ENCODE peak calls at places on chromosome 1, in four cellular contexts. One of them, this sample, is unnamed.

GRCh38 chr1:19623523-19623922 is 20.6 kb upstream of the NBL1 start:
- DNase-seq in left lung: no peak
- DNase-seq in choroid plexus epithelial cell: peak
- DNase-seq in mucosa of descending colon: no peak
- DNase-seq in this sample: no peak

GRCh38 chr1:16618719-16619118 is 5.4 kb upstream of the NBPF1 start:
- DNase-seq in left lung: peak
- DNase-seq in choroid plexus epithelial cell: no peak
- DNase-seq in mucosa of descending colon: peak
- DNase-seq in this sample: no peak

GRCh38 chr1:31335007-31335406 is 37.9 kb downstream of the FABP3 start:
- DNase-seq in left lung: no peak
- DNase-seq in choroid plexus epithelial cell: peak
- DNase-seq in mucosa of descending colon: no peak
- DNase-seq in this sample: peak

GRCh38 chr1:227888404-227889046 is 59.2 kb downstream of the WNT9A start:
- DNase-seq in left lung: peak
- DNase-seq in choroid plexus epithelial cell: no peak
- DNase-seq in mucosa of descending colon: peak
- DNase-seq in this sample: no peak

GRCh38 chr1:224182057-224182865 is 779 bp upstream of the DEGS1 start:
- DNase-seq in left lung: no peak
- DNase-seq in choroid plexus epithelial cell: no peak
- DNase-seq in mucosa of descending colon: peak
- DNase-seq in this sample: no peak

GRCh38 chr1:206905295-206906164 is 8.3 kb downstream of the IL24 start:
- DNase-seq in left lung: no peak
- DNase-seq in choroid plexus epithelial cell: peak
- DNase-seq in mucosa of descending colon: no peak
- DNase-seq in this sample: peak

GRCh38 chr1:238777551-238777950 is 608.8 kb upstream of the CHRM3 start:
- DNase-seq in left lung: no peak
- DNase-seq in choroid plexus epithelial cell: peak
- DNase-seq in mucosa of descending colon: no peak
- DNase-seq in this sample: no peak

GRCh38 chr1:203451849-203452784 is 23.5 kb upstream of the PRELP start:
- DNase-seq in left lung: no peak
- DNase-seq in choroid plexus epithelial cell: no peak
- DNase-seq in mucosa of descending colon: no peak
- DNase-seq in this sample: no peak

GRCh38 chr1:212317916-212318315 is 32.7 kb downstream of the PPP2R5A start:
- DNase-seq in left lung: no peak
- DNase-seq in choroid plexus epithelial cell: no peak
- DNase-seq in mucosa of descending colon: no peak
- DNase-seq in this sample: no peak

GRCh38 chr1:27672750-27673112 is 739 bp upstream of the IFI6 start:
- DNase-seq in left lung: no peak
- DNase-seq in choroid plexus epithelial cell: peak
- DNase-seq in mucosa of descending colon: no peak
- DNase-seq in this sample: peak

GRCh38 chr1:192516776-192517297 is 58.7 kb upstream of the RGS1 start:
- DNase-seq in left lung: no peak
- DNase-seq in choroid plexus epithelial cell: no peak
- DNase-seq in mucosa of descending colon: no peak
- DNase-seq in this sample: peak

GRCh38 chr1:183980951-183981525 is 56.5 kb downstream of the COLGALT2 start:
- DNase-seq in left lung: no peak
- DNase-seq in choroid plexus epithelial cell: no peak
- DNase-seq in mucosa of descending colon: no peak
- DNase-seq in this sample: no peak

GRCh38 chr1:150444232-150444631 is 43.0 kb upstream of the TARS2 start:
- DNase-seq in left lung: no peak
- DNase-seq in choroid plexus epithelial cell: no peak
- DNase-seq in mucosa of descending colon: no peak
- DNase-seq in this sample: no peak

GRCh38 chr1:29271724-29272123 is 35.4 kb downstream of the PTPRU start:
- DNase-seq in left lung: no peak
- DNase-seq in choroid plexus epithelial cell: peak
- DNase-seq in mucosa of descending colon: peak
- DNase-seq in this sample: peak

GRCh38 chr1:22115281-22115680 is 27.6 kb downstream of the WNT4 start:
- DNase-seq in left lung: peak
- DNase-seq in choroid plexus epithelial cell: no peak
- DNase-seq in mucosa of descending colon: peak
- DNase-seq in this sample: no peak

GRCh38 chr1:26471201-26471497 is 1.1 kb upstream of the HMGN2 start:
- DNase-seq in left lung: no peak
- DNase-seq in choroid plexus epithelial cell: no peak
- DNase-seq in mucosa of descending colon: no peak
- DNase-seq in this sample: no peak

GRCh38 chr1:26697978-26698849 is 2.4 kb downstream of the ARID1A start:
- DNase-seq in left lung: peak
- DNase-seq in choroid plexus epithelial cell: peak
- DNase-seq in mucosa of descending colon: peak
- DNase-seq in this sample: peak

GRCh38 chr1:233180626-233181364 is 114.7 kb downstream of the PCNX2 start:
- DNase-seq in left lung: no peak
- DNase-seq in choroid plexus epithelial cell: peak
- DNase-seq in mucosa of descending colon: no peak
- DNase-seq in this sample: no peak

GRCh38 chr1:43340559-43340958 is 2.9 kb downstream of the MPL start:
- DNase-seq in left lung: no peak
- DNase-seq in choroid plexus epithelial cell: no peak
- DNase-seq in mucosa of descending colon: no peak
- DNase-seq in this sample: no peak

GRCh38 chr1:52551476-52552235 is 1.2 kb downstream of the TUT4 start:
- DNase-seq in left lung: no peak
- DNase-seq in choroid plexus epithelial cell: peak
- DNase-seq in mucosa of descending colon: peak
- DNase-seq in this sample: peak

GRCh38 chr1:222114536-222115156 is 372.8 kb upstream of the DUSP10 start:
- DNase-seq in left lung: no peak
- DNase-seq in choroid plexus epithelial cell: no peak
- DNase-seq in mucosa of descending colon: no peak
- DNase-seq in this sample: no peak

GRCh38 chr1:25725482-25725881 is 74.5 kb upstream of the SELENON start:
- DNase-seq in left lung: no peak
- DNase-seq in choroid plexus epithelial cell: no peak
- DNase-seq in mucosa of descending colon: no peak
- DNase-seq in this sample: no peak

GRCh38 chr1:8340456-8340855 is 22.5 kb downstream of the SLC45A1 start:
- DNase-seq in left lung: no peak
- DNase-seq in choroid plexus epithelial cell: no peak
- DNase-seq in mucosa of descending colon: no peak
- DNase-seq in this sample: no peak

GRCh38 chr1:70891444-70891843 is 156.2 kb downstream of the PTGER3 start:
- DNase-seq in left lung: no peak
- DNase-seq in choroid plexus epithelial cell: no peak
- DNase-seq in mucosa of descending colon: no peak
- DNase-seq in this sample: peak

GRCh38 chr1:219179293-219179692 is 5.6 kb downstream of the LYPLAL1 start:
- DNase-seq in left lung: no peak
- DNase-seq in choroid plexus epithelial cell: peak
- DNase-seq in mucosa of descending colon: no peak
- DNase-seq in this sample: peak

GRCh38 chr1:102434421-102434820 is 437.7 kb upstream of the OLFM3 start:
- DNase-seq in left lung: no peak
- DNase-seq in choroid plexus epithelial cell: peak
- DNase-seq in mucosa of descending colon: no peak
- DNase-seq in this sample: no peak

DNA sequence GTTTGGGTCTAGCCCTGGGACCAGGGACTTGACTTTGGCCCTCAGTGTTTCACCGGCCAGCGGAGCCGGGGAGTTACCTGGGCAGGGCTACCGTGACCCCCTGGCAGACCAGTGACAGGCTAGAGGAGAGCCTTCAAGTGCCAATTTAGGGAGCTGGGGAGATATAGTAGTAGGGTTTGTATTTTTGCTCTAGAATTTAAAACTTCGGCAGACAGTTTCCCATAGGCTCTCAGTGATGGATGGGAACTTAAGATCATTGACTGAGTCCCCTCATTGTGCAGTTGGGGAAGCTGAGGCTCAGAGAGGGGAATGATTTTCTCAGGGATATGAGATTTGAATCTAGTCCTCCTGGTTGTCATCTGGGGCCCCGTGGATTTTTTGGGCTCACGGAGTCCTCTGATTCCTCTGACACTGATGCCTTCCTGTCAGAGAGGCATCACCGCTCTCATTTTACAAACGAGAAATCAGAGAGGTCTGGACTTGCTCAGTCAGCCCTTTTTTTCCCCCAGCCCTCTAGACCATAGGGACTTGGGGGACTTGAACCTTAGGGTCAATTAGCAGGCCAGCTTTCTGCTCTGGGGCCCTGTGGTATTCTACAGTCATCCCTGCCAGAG is 58.3 kb upstream of the ACOT11 start:
- DNase-seq in left lung: no peak
- DNase-seq in choroid plexus epithelial cell: no peak
- DNase-seq in mucosa of descending colon: no peak
- DNase-seq in this sample: no peak
- TF ChIP-seq CTCF in left lung: peak
- TF ChIP-seq CTCF in choroid plexus epithelial cell: no peak
- TF ChIP-seq CTCF in mucosa of descending colon: no peak
- TF ChIP-seq CTCF in this sample: no peak

GRCh38 chr1:33872275-33872674 is 8.4 kb downstream of the HMGB4 start:
- DNase-seq in left lung: no peak
- DNase-seq in choroid plexus epithelial cell: no peak
- DNase-seq in mucosa of descending colon: no peak
- DNase-seq in this sample: no peak

GRCh38 chr1:33872681-33873080 is 8.8 kb downstream of the HMGB4 start:
- DNase-seq in left lung: no peak
- DNase-seq in choroid plexus epithelial cell: no peak
- DNase-seq in mucosa of descending colon: no peak
- DNase-seq in this sample: no peak

GRCh38 chr1:33876970-33877680 is 13.2 kb downstream of the HMGB4 start:
- DNase-seq in left lung: no peak
- DNase-seq in choroid plexus epithelial cell: no peak
- DNase-seq in mucosa of descending colon: no peak
- DNase-seq in this sample: no peak

GRCh38 chr1:33878392-33878791 is 14.5 kb downstream of the HMGB4 start:
- DNase-seq in left lung: no peak
- DNase-seq in choroid plexus epithelial cell: no peak
- DNase-seq in mucosa of descending colon: no peak
- DNase-seq in this sample: no peak

GRCh38 chr1:33875857-33876256 is 12.0 kb downstream of the HMGB4 start:
- DNase-seq in left lung: no peak
- DNase-seq in choroid plexus epithelial cell: no peak
- DNase-seq in mucosa of descending colon: no peak
- DNase-seq in this sample: no peak
- TF ChIP-seq CTCF in left lung: no peak
- TF ChIP-seq CTCF in choroid plexus epithelial cell: no peak
- TF ChIP-seq CTCF in mucosa of descending colon: no peak
- TF ChIP-seq CTCF in this sample: peak

GRCh38 chr1:63662056-63662836 is 69.0 kb downstream of the PGM1 start:
- DNase-seq in left lung: no peak
- DNase-seq in choroid plexus epithelial cell: peak
- DNase-seq in mucosa of descending colon: no peak
- DNase-seq in this sample: peak
- TF ChIP-seq CTCF in left lung: no peak
- TF ChIP-seq CTCF in choroid plexus epithelial cell: no peak
- TF ChIP-seq CTCF in mucosa of descending colon: no peak
- TF ChIP-seq CTCF in this sample: no peak

GRCh38 chr1:100358210-100358609 is 5.9 kb downstream of the CDC14A start:
- DNase-seq in left lung: no peak
- DNase-seq in choroid plexus epithelial cell: peak
- DNase-seq in mucosa of descending colon: no peak
- DNase-seq in this sample: peak
- TF ChIP-seq CTCF in left lung: no peak
- TF ChIP-seq CTCF in choroid plexus epithelial cell: peak
- TF ChIP-seq CTCF in mucosa of descending colon: no peak
- TF ChIP-seq CTCF in this sample: peak

DNA sequence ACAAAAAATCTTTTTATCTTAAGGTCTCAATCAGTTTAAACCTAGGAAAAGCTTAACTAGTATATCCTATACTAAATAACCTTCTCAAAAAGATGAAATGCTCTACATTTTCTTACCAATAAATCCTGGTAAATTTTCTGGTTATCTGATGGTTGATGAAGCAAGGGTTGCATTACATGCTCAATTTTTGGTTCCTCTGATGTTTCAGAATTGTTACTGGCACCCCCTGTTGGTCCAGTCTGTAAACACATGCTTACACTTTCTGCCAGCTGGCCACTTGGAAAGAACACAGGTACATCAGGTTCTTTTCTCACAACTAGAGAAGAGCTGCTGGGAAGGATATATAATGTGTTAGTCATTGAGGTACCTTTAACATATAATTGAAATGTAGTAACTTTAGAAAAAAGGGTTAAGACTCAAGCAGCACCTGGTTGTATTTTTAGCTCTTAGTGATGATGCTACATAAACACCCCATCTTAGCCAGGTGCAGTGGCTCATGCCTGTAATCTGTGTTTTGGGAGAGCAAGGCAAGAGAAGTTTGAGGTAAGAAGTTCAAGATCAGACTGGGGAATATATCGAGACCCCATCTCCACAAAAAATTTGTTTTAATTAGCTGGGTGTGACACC is 30.9 kb upstream of the TAL1 start:
- DNase-seq in left lung: no peak
- DNase-seq in choroid plexus epithelial cell: peak
- DNase-seq in mucosa of descending colon: no peak
- DNase-seq in this sample: peak
- TF ChIP-seq CTCF in left lung: peak
- TF ChIP-seq CTCF in choroid plexus epithelial cell: peak
- TF ChIP-seq CTCF in mucosa of descending colon: no peak
- TF ChIP-seq CTCF in this sample: peak

DNA sequence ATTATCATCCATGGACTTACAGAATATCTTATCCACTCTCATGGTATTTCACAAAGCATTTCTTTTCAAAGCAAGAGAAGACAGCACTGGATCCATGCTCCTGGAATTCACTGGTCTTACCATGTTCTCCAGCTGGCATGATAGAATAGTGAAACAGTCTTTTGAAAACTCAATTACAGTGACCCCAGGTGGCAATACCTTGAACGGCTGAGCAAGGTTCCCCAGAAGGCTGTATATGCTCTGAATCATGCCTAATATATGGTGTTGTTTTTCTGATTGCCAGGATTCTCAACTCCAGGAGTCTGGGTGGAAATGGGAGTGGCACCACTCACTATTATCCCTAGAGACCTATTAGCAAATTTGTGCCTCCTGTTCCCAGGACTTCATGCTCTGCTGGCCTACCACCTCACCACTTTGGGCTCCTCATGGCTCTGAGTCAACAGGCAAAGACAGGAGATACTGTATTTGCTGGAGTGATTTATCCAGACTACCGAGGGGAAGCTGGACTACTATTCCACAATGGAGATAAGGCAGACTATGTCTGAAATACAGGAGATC is 87.6 kb downstream of the CATSPERE start:
- DNase-seq in left lung: no peak
- DNase-seq in choroid plexus epithelial cell: no peak
- DNase-seq in mucosa of descending colon: no peak
- DNase-seq in this sample: no peak
- TF ChIP-seq CTCF in left lung: no peak
- TF ChIP-seq CTCF in choroid plexus epithelial cell: no peak
- TF ChIP-seq CTCF in mucosa of descending colon: no peak
- TF ChIP-seq CTCF in this sample: no peak

This sample was measured in fibroblast of villous mesenchyme.